ENCODE peak calls at places on chromosomes 5 and 9, in seven cellular contexts. One of them, this sample, is unnamed.

GRCh38 chr9:108673386-108673785 is 182.4 kb downstream of the ACTL7B start:
- DNase-seq in activated effector memory CD4-positive, alpha-beta T cell treated with anti-CD3 and anti-CD28 coated beads, Interleukin-2, amount 50 U/mL, for 16 hours: no peak
- DNase-seq in HTR-8/SVneo: no peak
- DNase-seq in testis: no peak
- DNase-seq in cardiac muscle cell: no peak
- DNase-seq in M059J: peak; percentile 60
- DNase-seq in HuH-7.5: no peak
- DNase-seq in this sample: peak; percentile 35

GRCh38 chr5:151101746-151102145 is 20.9 kb upstream of the TNIP1 start:
- DNase-seq in activated effector memory CD4-positive, alpha-beta T cell treated with anti-CD3 and anti-CD28 coated beads, Interleukin-2, amount 50 U/mL, for 16 hours: no peak
- DNase-seq in HTR-8/SVneo: no peak
- DNase-seq in testis: no peak
- DNase-seq in cardiac muscle cell: no peak
- DNase-seq in M059J: no peak
- DNase-seq in HuH-7.5: no peak
- DNase-seq in this sample: no peak

GRCh38 chr5:150487199-150488061 is 20.5 kb upstream of the NDST1 start:
- DNase-seq in activated effector memory CD4-positive, alpha-beta T cell treated with anti-CD3 and anti-CD28 coated beads, Interleukin-2, amount 50 U/mL, for 16 hours: no peak
- DNase-seq in HTR-8/SVneo: no peak
- DNase-seq in testis: peak; percentile 67
- DNase-seq in cardiac muscle cell: no peak
- DNase-seq in M059J: peak; percentile 65
- DNase-seq in HuH-7.5: peak; percentile 50
- DNase-seq in this sample: peak; percentile 44

GRCh38 chr9:133552236-133552635 is 17.7 kb downstream of the ADAMTSL2 start:
- DNase-seq in activated effector memory CD4-positive, alpha-beta T cell treated with anti-CD3 and anti-CD28 coated beads, Interleukin-2, amount 50 U/mL, for 16 hours: no peak
- DNase-seq in HTR-8/SVneo: no peak
- DNase-seq in testis: no peak
- DNase-seq in cardiac muscle cell: no peak
- DNase-seq in M059J: no peak
- DNase-seq in HuH-7.5: no peak
- DNase-seq in this sample: no peak

GRCh38 chr9:137163805-137164204 is 6.0 kb downstream of the LRRC26 start:
- DNase-seq in activated effector memory CD4-positive, alpha-beta T cell treated with anti-CD3 and anti-CD28 coated beads, Interleukin-2, amount 50 U/mL, for 16 hours: no peak
- DNase-seq in HTR-8/SVneo: no peak
- DNase-seq in testis: no peak
- DNase-seq in cardiac muscle cell: no peak
- DNase-seq in M059J: no peak
- DNase-seq in HuH-7.5: no peak
- DNase-seq in this sample: no peak

GRCh38 chr5:96997265-96997859 is 61.5 kb downstream of the LNPEP start:
- DNase-seq in activated effector memory CD4-positive, alpha-beta T cell treated with anti-CD3 and anti-CD28 coated beads, Interleukin-2, amount 50 U/mL, for 16 hours: no peak
- DNase-seq in HTR-8/SVneo: peak; percentile 23
- DNase-seq in testis: peak; percentile 42
- DNase-seq in cardiac muscle cell: peak; percentile 66
- DNase-seq in M059J: peak; percentile 47
- DNase-seq in HuH-7.5: no peak
- DNase-seq in this sample: peak; percentile 13

GRCh38 chr9:70435948-70436347 is 21.5 kb upstream of the KLF9 start:
- DNase-seq in activated effector memory CD4-positive, alpha-beta T cell treated with anti-CD3 and anti-CD28 coated beads, Interleukin-2, amount 50 U/mL, for 16 hours: no peak
- DNase-seq in HTR-8/SVneo: no peak
- DNase-seq in testis: no peak
- DNase-seq in cardiac muscle cell: no peak
- DNase-seq in M059J: peak; percentile 80
- DNase-seq in HuH-7.5: no peak
- DNase-seq in this sample: peak; percentile 79

GRCh38 chr5:78526049-78526525 is 122.5 kb downstream of the LHFPL2 start:
- DNase-seq in activated effector memory CD4-positive, alpha-beta T cell treated with anti-CD3 and anti-CD28 coated beads, Interleukin-2, amount 50 U/mL, for 16 hours: no peak
- DNase-seq in HTR-8/SVneo: no peak
- DNase-seq in testis: no peak
- DNase-seq in cardiac muscle cell: no peak
- DNase-seq in M059J: peak; percentile 83
- DNase-seq in HuH-7.5: no peak
- DNase-seq in this sample: peak; percentile 83

GRCh38 chr5:148972958-148973357 is 89.9 kb downstream of the SH3TC2 start:
- DNase-seq in activated effector memory CD4-positive, alpha-beta T cell treated with anti-CD3 and anti-CD28 coated beads, Interleukin-2, amount 50 U/mL, for 16 hours: no peak
- DNase-seq in HTR-8/SVneo: peak; percentile 60
- DNase-seq in testis: peak; percentile 20
- DNase-seq in cardiac muscle cell: no peak
- DNase-seq in M059J: peak; percentile 95
- DNase-seq in HuH-7.5: no peak
- DNase-seq in this sample: peak; percentile 97

GRCh38 chr5:10262995-10263394 is 12.9 kb downstream of the CCT5 start:
- DNase-seq in activated effector memory CD4-positive, alpha-beta T cell treated with anti-CD3 and anti-CD28 coated beads, Interleukin-2, amount 50 U/mL, for 16 hours: no peak
- DNase-seq in HTR-8/SVneo: no peak
- DNase-seq in testis: peak; percentile 9
- DNase-seq in cardiac muscle cell: no peak
- DNase-seq in M059J: no peak
- DNase-seq in HuH-7.5: no peak
- DNase-seq in this sample: no peak

GRCh38 chr5:33032161-33033085 is 321.3 kb downstream of the NPR3 start:
- DNase-seq in activated effector memory CD4-positive, alpha-beta T cell treated with anti-CD3 and anti-CD28 coated beads, Interleukin-2, amount 50 U/mL, for 16 hours: no peak
- DNase-seq in HTR-8/SVneo: no peak
- DNase-seq in testis: peak; percentile 23
- DNase-seq in cardiac muscle cell: no peak
- DNase-seq in M059J: peak; percentile 39
- DNase-seq in HuH-7.5: no peak
- DNase-seq in this sample: no peak

GRCh38 chr5:36370073-36370472 is 68.4 kb upstream of the RANBP3L start:
- DNase-seq in activated effector memory CD4-positive, alpha-beta T cell treated with anti-CD3 and anti-CD28 coated beads, Interleukin-2, amount 50 U/mL, for 16 hours: no peak
- DNase-seq in HTR-8/SVneo: no peak
- DNase-seq in testis: no peak
- DNase-seq in cardiac muscle cell: no peak
- DNase-seq in M059J: no peak
- DNase-seq in HuH-7.5: no peak
- DNase-seq in this sample: no peak

GRCh38 chr9:115158666-115159481 is 40.9 kb upstream of the TNC start:
- DNase-seq in activated effector memory CD4-positive, alpha-beta T cell treated with anti-CD3 and anti-CD28 coated beads, Interleukin-2, amount 50 U/mL, for 16 hours: no peak
- DNase-seq in HTR-8/SVneo: no peak
- DNase-seq in testis: no peak
- DNase-seq in cardiac muscle cell: no peak
- DNase-seq in M059J: peak; percentile 80
- DNase-seq in HuH-7.5: no peak
- DNase-seq in this sample: peak; percentile 24

GRCh38 chr9:21836437-21837161 is 34.2 kb downstream of the MTAP start:
- DNase-seq in activated effector memory CD4-positive, alpha-beta T cell treated with anti-CD3 and anti-CD28 coated beads, Interleukin-2, amount 50 U/mL, for 16 hours: no peak
- DNase-seq in HTR-8/SVneo: peak; percentile 63
- DNase-seq in testis: no peak
- DNase-seq in cardiac muscle cell: no peak
- DNase-seq in M059J: peak; percentile 100
- DNase-seq in HuH-7.5: no peak
- DNase-seq in this sample: no peak

GRCh38 chr5:81896764-81897163 is 75.1 kb upstream of the ATG10 start:
- DNase-seq in activated effector memory CD4-positive, alpha-beta T cell treated with anti-CD3 and anti-CD28 coated beads, Interleukin-2, amount 50 U/mL, for 16 hours: no peak
- DNase-seq in HTR-8/SVneo: no peak
- DNase-seq in testis: no peak
- DNase-seq in cardiac muscle cell: no peak
- DNase-seq in M059J: no peak
- DNase-seq in HuH-7.5: no peak
- DNase-seq in this sample: no peak

GRCh38 chr9:73149371-73150067 is 2.1 kb upstream of the ANXA1 start:
- DNase-seq in activated effector memory CD4-positive, alpha-beta T cell treated with anti-CD3 and anti-CD28 coated beads, Interleukin-2, amount 50 U/mL, for 16 hours: no peak
- DNase-seq in HTR-8/SVneo: peak; percentile 60
- DNase-seq in testis: no peak
- DNase-seq in cardiac muscle cell: no peak
- DNase-seq in M059J: peak; percentile 90
- DNase-seq in HuH-7.5: no peak
- DNase-seq in this sample: peak; percentile 89

GRCh38 chr9:82934949-82935348 is 128.0 kb downstream of the RASEF start:
- DNase-seq in activated effector memory CD4-positive, alpha-beta T cell treated with anti-CD3 and anti-CD28 coated beads, Interleukin-2, amount 50 U/mL, for 16 hours: no peak
- DNase-seq in HTR-8/SVneo: peak; percentile 48
- DNase-seq in testis: no peak
- DNase-seq in cardiac muscle cell: no peak
- DNase-seq in M059J: peak; percentile 95
- DNase-seq in HuH-7.5: peak; percentile 22
- DNase-seq in this sample: peak; percentile 87

GRCh38 chr9:124492818-124493217 is 14.4 kb downstream of the NR5A1 start:
- DNase-seq in activated effector memory CD4-positive, alpha-beta T cell treated with anti-CD3 and anti-CD28 coated beads, Interleukin-2, amount 50 U/mL, for 16 hours: no peak
- DNase-seq in HTR-8/SVneo: no peak
- DNase-seq in testis: no peak
- DNase-seq in cardiac muscle cell: no peak
- DNase-seq in M059J: no peak
- DNase-seq in HuH-7.5: no peak
- DNase-seq in this sample: no peak

GRCh38 chr9:71587576-71588362 is 180.5 kb downstream of the CEMIP2 start:
- DNase-seq in activated effector memory CD4-positive, alpha-beta T cell treated with anti-CD3 and anti-CD28 coated beads, Interleukin-2, amount 50 U/mL, for 16 hours: no peak
- DNase-seq in HTR-8/SVneo: no peak
- DNase-seq in testis: no peak
- DNase-seq in cardiac muscle cell: no peak
- DNase-seq in M059J: peak; percentile 65
- DNase-seq in HuH-7.5: no peak
- DNase-seq in this sample: peak; percentile 67

GRCh38 chr5:150299571-150300327 is 3.0 kb downstream of the ARSI start:
- DNase-seq in activated effector memory CD4-positive, alpha-beta T cell treated with anti-CD3 and anti-CD28 coated beads, Interleukin-2, amount 50 U/mL, for 16 hours: no peak
- DNase-seq in HTR-8/SVneo: no peak
- DNase-seq in testis: no peak
- DNase-seq in cardiac muscle cell: no peak
- DNase-seq in M059J: peak; percentile 79
- DNase-seq in HuH-7.5: no peak
- DNase-seq in this sample: no peak

GRCh38 chr9:129225815-129226214 is 47.8 kb upstream of the IER5L start:
- DNase-seq in activated effector memory CD4-positive, alpha-beta T cell treated with anti-CD3 and anti-CD28 coated beads, Interleukin-2, amount 50 U/mL, for 16 hours: peak; percentile 75
- DNase-seq in HTR-8/SVneo: peak; percentile 90
- DNase-seq in testis: peak; percentile 47
- DNase-seq in cardiac muscle cell: peak; percentile 87
- DNase-seq in M059J: peak; percentile 50
- DNase-seq in HuH-7.5: no peak
- DNase-seq in this sample: peak; percentile 89

GRCh38 chr5:13516195-13516594 is 428.3 kb downstream of the DNAH5 start:
- DNase-seq in activated effector memory CD4-positive, alpha-beta T cell treated with anti-CD3 and anti-CD28 coated beads, Interleukin-2, amount 50 U/mL, for 16 hours: no peak
- DNase-seq in HTR-8/SVneo: no peak
- DNase-seq in testis: no peak
- DNase-seq in cardiac muscle cell: no peak
- DNase-seq in M059J: no peak
- DNase-seq in HuH-7.5: no peak
- DNase-seq in this sample: no peak

GRCh38 chr9:546797-547223 is 294.7 kb upstream of the DMRT1 start:
- DNase-seq in activated effector memory CD4-positive, alpha-beta T cell treated with anti-CD3 and anti-CD28 coated beads, Interleukin-2, amount 50 U/mL, for 16 hours: no peak
- DNase-seq in HTR-8/SVneo: no peak
- DNase-seq in testis: peak; percentile 77
- DNase-seq in cardiac muscle cell: peak; percentile 77
- DNase-seq in M059J: peak; percentile 20
- DNase-seq in HuH-7.5: no peak
- DNase-seq in this sample: no peak

GRCh38 chr5:148816357-148816756 is 10.1 kb upstream of the ADRB2 start:
- DNase-seq in activated effector memory CD4-positive, alpha-beta T cell treated with anti-CD3 and anti-CD28 coated beads, Interleukin-2, amount 50 U/mL, for 16 hours: no peak
- DNase-seq in HTR-8/SVneo: no peak
- DNase-seq in testis: no peak
- DNase-seq in cardiac muscle cell: no peak
- DNase-seq in M059J: no peak
- DNase-seq in HuH-7.5: no peak
- DNase-seq in this sample: no peak

GRCh38 chr5:10288600-10289213 is 19.0 kb downstream of the CMBL start:
- DNase-seq in activated effector memory CD4-positive, alpha-beta T cell treated with anti-CD3 and anti-CD28 coated beads, Interleukin-2, amount 50 U/mL, for 16 hours: peak; percentile 71
- DNase-seq in HTR-8/SVneo: no peak
- DNase-seq in testis: no peak
- DNase-seq in cardiac muscle cell: peak; percentile 12
- DNase-seq in M059J: no peak
- DNase-seq in HuH-7.5: no peak
- DNase-seq in this sample: no peak

GRCh38 chr9:8115570-8115969 is 316.0 kb upstream of the DMAC1 start:
- DNase-seq in activated effector memory CD4-positive, alpha-beta T cell treated with anti-CD3 and anti-CD28 coated beads, Interleukin-2, amount 50 U/mL, for 16 hours: no peak
- DNase-seq in HTR-8/SVneo: no peak
- DNase-seq in testis: no peak
- DNase-seq in cardiac muscle cell: no peak
- DNase-seq in M059J: no peak
- DNase-seq in HuH-7.5: no peak
- DNase-seq in this sample: peak; percentile 18

GRCh38 chr9:127543221-127543620 is 68.9 kb upstream of the STXBP1 start:
- DNase-seq in activated effector memory CD4-positive, alpha-beta T cell treated with anti-CD3 and anti-CD28 coated beads, Interleukin-2, amount 50 U/mL, for 16 hours: no peak
- DNase-seq in HTR-8/SVneo: no peak
- DNase-seq in testis: no peak
- DNase-seq in cardiac muscle cell: no peak
- DNase-seq in M059J: no peak
- DNase-seq in HuH-7.5: no peak
- DNase-seq in this sample: no peak

GRCh38 chr9:81912135-81912534 is 16.1 kb upstream of the SPATA31D4 start:
- DNase-seq in activated effector memory CD4-positive, alpha-beta T cell treated with anti-CD3 and anti-CD28 coated beads, Interleukin-2, amount 50 U/mL, for 16 hours: no peak
- DNase-seq in HTR-8/SVneo: no peak
- DNase-seq in testis: no peak
- DNase-seq in cardiac muscle cell: no peak
- DNase-seq in M059J: no peak
- DNase-seq in HuH-7.5: no peak
- DNase-seq in this sample: no peak

GRCh38 chr5:135567661-135568060 is 11.1 kb downstream of the CXCL14 start:
- DNase-seq in activated effector memory CD4-positive, alpha-beta T cell treated with anti-CD3 and anti-CD28 coated beads, Interleukin-2, amount 50 U/mL, for 16 hours: no peak
- DNase-seq in HTR-8/SVneo: no peak
- DNase-seq in testis: no peak
- DNase-seq in cardiac muscle cell: no peak
- DNase-seq in M059J: no peak
- DNase-seq in HuH-7.5: no peak
- DNase-seq in this sample: no peak

GRCh38 chr5:103522586-103522985 is 40.0 kb downstream of the NUDT12 start:
- DNase-seq in activated effector memory CD4-positive, alpha-beta T cell treated with anti-CD3 and anti-CD28 coated beads, Interleukin-2, amount 50 U/mL, for 16 hours: no peak
- DNase-seq in HTR-8/SVneo: no peak
- DNase-seq in testis: no peak
- DNase-seq in cardiac muscle cell: peak; percentile 18
- DNase-seq in M059J: no peak
- DNase-seq in HuH-7.5: no peak
- DNase-seq in this sample: no peak

GRCh38 chr9:109972026-109973005 is 192.3 kb downstream of the PALM2AKAP2 start:
- DNase-seq in activated effector memory CD4-positive, alpha-beta T cell treated with anti-CD3 and anti-CD28 coated beads, Interleukin-2, amount 50 U/mL, for 16 hours: no peak
- DNase-seq in HTR-8/SVneo: no peak
- DNase-seq in testis: no peak
- DNase-seq in cardiac muscle cell: no peak
- DNase-seq in M059J: peak; percentile 32
- DNase-seq in HuH-7.5: no peak
- DNase-seq in this sample: peak; percentile 56

GRCh38 chr5:154857091-154857533 is 1.3 kb upstream of the CNOT8 start:
- DNase-seq in activated effector memory CD4-positive, alpha-beta T cell treated with anti-CD3 and anti-CD28 coated beads, Interleukin-2, amount 50 U/mL, for 16 hours: no peak
- DNase-seq in HTR-8/SVneo: no peak
- DNase-seq in testis: peak; percentile 88
- DNase-seq in cardiac muscle cell: no peak
- DNase-seq in M059J: no peak
- DNase-seq in HuH-7.5: no peak
- DNase-seq in this sample: no peak

GRCh38 chr5:151589878-151590570 is 1.1 kb downstream of the FAT2 start:
- DNase-seq in activated effector memory CD4-positive, alpha-beta T cell treated with anti-CD3 and anti-CD28 coated beads, Interleukin-2, amount 50 U/mL, for 16 hours: no peak
- DNase-seq in HTR-8/SVneo: no peak
- DNase-seq in testis: no peak
- DNase-seq in cardiac muscle cell: no peak
- DNase-seq in M059J: peak; percentile 24
- DNase-seq in HuH-7.5: no peak
- DNase-seq in this sample: no peak

GRCh38 chr9:111925017-111925770 is 28.6 kb downstream of the UGCG start:
- DNase-seq in activated effector memory CD4-positive, alpha-beta T cell treated with anti-CD3 and anti-CD28 coated beads, Interleukin-2, amount 50 U/mL, for 16 hours: no peak
- DNase-seq in HTR-8/SVneo: no peak
- DNase-seq in testis: no peak
- DNase-seq in cardiac muscle cell: no peak
- DNase-seq in M059J: no peak
- DNase-seq in HuH-7.5: no peak
- DNase-seq in this sample: no peak

GRCh38 chr5:143050183-143050582 is 280.0 kb downstream of the ARHGAP26 start:
- DNase-seq in activated effector memory CD4-positive, alpha-beta T cell treated with anti-CD3 and anti-CD28 coated beads, Interleukin-2, amount 50 U/mL, for 16 hours: no peak
- DNase-seq in HTR-8/SVneo: no peak
- DNase-seq in testis: no peak
- DNase-seq in cardiac muscle cell: no peak
- DNase-seq in M059J: no peak
- DNase-seq in HuH-7.5: no peak
- DNase-seq in this sample: no peak

GRCh38 chr9:108724669-108725068 is 131.1 kb downstream of the ACTL7B start:
- DNase-seq in activated effector memory CD4-positive, alpha-beta T cell treated with anti-CD3 and anti-CD28 coated beads, Interleukin-2, amount 50 U/mL, for 16 hours: no peak
- DNase-seq in HTR-8/SVneo: no peak
- DNase-seq in testis: no peak
- DNase-seq in cardiac muscle cell: no peak
- DNase-seq in M059J: no peak
- DNase-seq in HuH-7.5: no peak
- DNase-seq in this sample: no peak

GRCh38 chr5:28808967-28809810 is 1770.8 kb upstream of the CDH9 start:
- DNase-seq in activated effector memory CD4-positive, alpha-beta T cell treated with anti-CD3 and anti-CD28 coated beads, Interleukin-2, amount 50 U/mL, for 16 hours: no peak
- DNase-seq in HTR-8/SVneo: no peak
- DNase-seq in testis: peak; percentile 40
- DNase-seq in cardiac muscle cell: no peak
- DNase-seq in M059J: no peak
- DNase-seq in HuH-7.5: no peak
- DNase-seq in this sample: no peak